ENCODE peak calls at places on chromosomes 3 and 15, in nine cellular contexts. D is SW480, N is RWPE1, J is left ventricle myocardium superior, K is neural crest cell, O is T-helper 2 cell, H is chondrocyte, M is mammary epithelial cell, A is Kasumi-1. Z is an unnamed sample.

GRCh38 chr15:90322531-90322930 is 29.6 kb upstream of the ZNF774 start:
- DNase-seq in D (no peak), N (no peak), J (no peak), K (no peak), O (no peak), H (no peak), M (no peak), A (no peak), Z (no peak)

GRCh38 chr15:31250033-31250432 is 76.6 kb upstream of the KLF13 start:
- DNase-seq in D (no peak), N (no peak), J (no peak), K (no peak), O (no peak), H (peak; percentile 50), M (no peak), A (no peak), Z (no peak)

GRCh38 chr15:38398134-38398533 is 55.8 kb upstream of the FAM98B start:
- DNase-seq in D (peak; percentile 36), N (peak; percentile 67), J (peak; percentile 53), K (no peak), O (no peak), H (no peak), M (peak; percentile 95), A (no peak), Z (peak; percentile 81)

GRCh38 chr3:126100216-126100615 is 16.3 kb upstream of the SLC41A3 start:
- DNase-seq in D (no peak), N (no peak), J (no peak), K (no peak), O (no peak), H (no peak), M (no peak), A (no peak), Z (no peak)

GRCh38 chr3:191882289-191882688 is 421.3 kb downstream of the PYDC2 start:
- DNase-seq in D (peak; percentile 9), N (peak; percentile 12), J (no peak), K (no peak), O (no peak), H (no peak), M (peak; percentile 8), A (no peak), Z (peak; percentile 8)

GRCh38 chr3:194686816-194687637 is 1.3 kb downstream of the FAM43A start:
- DNase-seq in D (no peak), N (no peak), J (peak; percentile 84), K (peak; percentile 50), O (no peak), H (no peak), M (peak; percentile 40), A (no peak), Z (no peak)

GRCh38 chr3:134249935-134250716 is 533 bp downstream of the RYK start:
- DNase-seq in D (peak; percentile 61), N (peak; percentile 58), J (peak; percentile 80), K (peak; percentile 51), O (peak; percentile 17), H (no peak), M (peak; percentile 61), A (no peak), Z (peak; percentile 47)

GRCh38 chr15:25059698-25060471 is 105.1 kb downstream of the SNRPN start:
- DNase-seq in D (no peak), N (no peak), J (no peak), K (no peak), O (no peak), H (peak; percentile 72), M (no peak), A (no peak), Z (no peak)

GRCh38 chr3:69201658-69202057 is 79.3 kb upstream of the LMOD3 start:
- DNase-seq in D (no peak), N (no peak), J (no peak), K (no peak), O (no peak), H (no peak), M (no peak), A (no peak), Z (no peak)

GRCh38 chr3:79598594-79598993 is 169.2 kb downstream of the ROBO1 start:
- DNase-seq in D (no peak), N (no peak), J (no peak), K (no peak), O (no peak), H (no peak), M (no peak), A (no peak), Z (peak; percentile 42)

GRCh38 chr3:177037241-177037640 is 160.0 kb downstream of the TBL1XR1 start:
- DNase-seq in D (no peak), N (no peak), J (no peak), K (no peak), O (no peak), H (no peak), M (peak; percentile 31), A (no peak), Z (no peak)

GRCh38 chr3:19901918-19902317 is 32.1 kb downstream of the EFHB start:
- DNase-seq in D (no peak), N (peak; percentile 61), J (no peak), K (no peak), O (no peak), H (no peak), M (peak; percentile 85), A (peak; percentile 36), Z (peak; percentile 72)

GRCh38 chr3:129622418-129622872 is 16.0 kb upstream of the PLXND1 start:
- DNase-seq in D (no peak), N (no peak), J (no peak), K (no peak), O (no peak), H (no peak), M (no peak), A (no peak), Z (no peak)

GRCh38 chr15:70995383-70995965 is 102.8 kb downstream of the LRRC49 start:
- DNase-seq in D (no peak), N (no peak), J (no peak), K (no peak), O (no peak), H (no peak), M (no peak), A (no peak), Z (no peak)

GRCh38 chr3:101851072-101851471 is 1.8 kb downstream of the NFKBIZ start:
- DNase-seq in D (no peak), N (no peak), J (no peak), K (no peak), O (no peak), H (no peak), M (no peak), A (no peak), Z (no peak)

GRCh38 chr3:137724240-137724639 is 39.9 kb upstream of the SOX14 start:
- DNase-seq in D (no peak), N (no peak), J (no peak), K (no peak), O (no peak), H (no peak), M (no peak), A (no peak), Z (no peak)

GRCh38 chr3:52787672-52788625 is 6.6 kb upstream of the ITIH3 start:
- DNase-seq in D (no peak), N (no peak), J (peak; percentile 30), K (no peak), O (no peak), H (peak; percentile 81), M (no peak), A (no peak), Z (no peak)

GRCh38 chr3:196987022-196987421 is 18.4 kb upstream of the PIGZ start:
- DNase-seq in D (no peak), N (no peak), J (no peak), K (no peak), O (no peak), H (peak; percentile 34), M (no peak), A (no peak), Z (no peak)

GRCh38 chr3:102129774-102130608 is 280.7 kb downstream of the NFKBIZ start:
- DNase-seq in D (no peak), N (peak; percentile 53), J (no peak), K (no peak), O (no peak), H (no peak), M (peak; percentile 93), A (peak; percentile 33), Z (peak; percentile 83)